ENCODE peak calls at places on chromosome 18, in five cellular contexts. One of them, this sample, is unnamed.

GRCh38 chr18:10101293-10101701 is 187.5 kb downstream of the VAPA start:
- ATAC-seq in HCT116: no peak
- ATAC-seq in K562: no peak
- ATAC-seq in HepG2: no peak
- ATAC-seq in GM23338: peak; percentile 84
- ATAC-seq in this sample: no peak

GRCh38 chr18:74281639-74282358 is 10.0 kb downstream of the CYB5A start:
- ATAC-seq in HepG2: peak; percentile 86
- ATAC-seq in HCT116: no peak
- ATAC-seq in GM23338: peak; percentile 8
- ATAC-seq in K562: no peak
- ATAC-seq in this sample: peak; percentile 91

GRCh38 chr18:48990497-48991298 is 39.9 kb upstream of the SMAD7 start:
- ATAC-seq in HCT116: peak; percentile 84
- ATAC-seq in K562: no peak
- ATAC-seq in GM23338: no peak
- ATAC-seq in HepG2: peak; percentile 75
- ATAC-seq in this sample: no peak

GRCh38 chr18:59567445-59567844 is 129.8 kb downstream of the CCBE1 start:
- ATAC-seq in K562: no peak
- ATAC-seq in GM23338: no peak
- ATAC-seq in HCT116: no peak
- ATAC-seq in HepG2: no peak
- ATAC-seq in this sample: no peak

GRCh38 chr18:61948842-61949438 is 56.1 kb upstream of the RNF152 start:
- ATAC-seq in GM23338: no peak
- ATAC-seq in HCT116: no peak
- ATAC-seq in K562: no peak
- ATAC-seq in HepG2: no peak
- ATAC-seq in this sample: no peak

GRCh38 chr18:61967242-61967891 is 74.6 kb upstream of the RNF152 start:
- ATAC-seq in HCT116: no peak
- ATAC-seq in HepG2: no peak
- ATAC-seq in K562: no peak
- ATAC-seq in GM23338: no peak
- ATAC-seq in this sample: no peak

GRCh38 chr18:80223581-80224148 is 23.6 kb downstream of the PARD6G start:
- ATAC-seq in HepG2: no peak
- ATAC-seq in K562: no peak
- ATAC-seq in HCT116: no peak
- ATAC-seq in GM23338: no peak
- ATAC-seq in this sample: no peak

GRCh38 chr18:5630766-5631413 is 87.1 kb upstream of the EPB41L3 start:
- ATAC-seq in HCT116: no peak
- ATAC-seq in K562: no peak
- ATAC-seq in HepG2: no peak
- ATAC-seq in GM23338: no peak
- ATAC-seq in this sample: no peak

GRCh38 chr18:13184396-13184795 is 34.2 kb upstream of the LDLRAD4 start:
- ATAC-seq in HCT116: no peak
- ATAC-seq in K562: no peak
- ATAC-seq in GM23338: no peak
- ATAC-seq in HepG2: no peak
- ATAC-seq in this sample: no peak

GRCh38 chr18:68865021-68865420 is 67.1 kb downstream of the CCDC102B start:
- ATAC-seq in K562: no peak
- ATAC-seq in GM23338: no peak
- ATAC-seq in HepG2: no peak
- ATAC-seq in HCT116: no peak
- ATAC-seq in this sample: no peak

GRCh38 chr18:70149156-70149555 is 56.3 kb downstream of the RTTN start:
- ATAC-seq in GM23338: no peak
- ATAC-seq in HepG2: no peak
- ATAC-seq in HCT116: no peak
- ATAC-seq in K562: no peak
- ATAC-seq in this sample: no peak

GRCh38 chr18:37889963-37890362 is 324.4 kb upstream of the CELF4 start:
- ATAC-seq in HepG2: no peak
- ATAC-seq in GM23338: peak; percentile 85
- ATAC-seq in HCT116: no peak
- ATAC-seq in K562: no peak
- ATAC-seq in this sample: no peak

GRCh38 chr18:48887905-48888531 is 62.7 kb downstream of the SMAD7 start:
- ATAC-seq in HepG2: no peak
- ATAC-seq in K562: no peak
- ATAC-seq in HCT116: no peak
- ATAC-seq in GM23338: peak; percentile 6
- ATAC-seq in this sample: no peak

GRCh38 chr18:23703987-23704384 is 14.7 kb downstream of the LAMA3 start:
- ATAC-seq in K562: no peak
- ATAC-seq in HepG2: no peak
- ATAC-seq in GM23338: no peak
- ATAC-seq in HCT116: no peak
- ATAC-seq in this sample: no peak

GRCh38 chr18:3051718-3052410 is 38.9 kb upstream of the LPIN2 start:
- ATAC-seq in HepG2: peak; percentile 93
- ATAC-seq in K562: no peak
- ATAC-seq in GM23338: no peak
- ATAC-seq in HCT116: no peak
- ATAC-seq in this sample: no peak

GRCh38 chr18:8966819-8967218 is 135.7 kb upstream of the NDUFV2 start:
- ATAC-seq in K562: no peak
- ATAC-seq in HepG2: no peak
- ATAC-seq in HCT116: no peak
- ATAC-seq in GM23338: no peak
- ATAC-seq in this sample: no peak

GRCh38 chr18:72922895-72923294 is 55.1 kb upstream of the NETO1 start:
- ATAC-seq in HCT116: no peak
- ATAC-seq in K562: no peak
- ATAC-seq in GM23338: no peak
- ATAC-seq in HepG2: no peak
- ATAC-seq in this sample: no peak

GRCh38 chr18:54958711-54959625 is at the start of gene CCDC68:
- ATAC-seq in GM23338: peak; percentile 99
- ATAC-seq in K562: peak; percentile 97
- ATAC-seq in HepG2: peak; percentile 100
- ATAC-seq in HCT116: peak; percentile 100
- ATAC-seq in this sample: no peak

GRCh38 chr18:13120967-13121586 is 97.5 kb upstream of the LDLRAD4 start:
- ATAC-seq in K562: no peak
- ATAC-seq in HepG2: no peak
- ATAC-seq in HCT116: no peak
- ATAC-seq in GM23338: no peak
- ATAC-seq in this sample: peak; percentile 19

GRCh38 chr18:74316257-74317180 is 880 bp downstream of the C18orf63 start:
- ATAC-seq in K562: no peak
- ATAC-seq in GM23338: peak; percentile 65
- ATAC-seq in HepG2: peak; percentile 98
- ATAC-seq in HCT116: peak; percentile 54
- ATAC-seq in this sample: peak; percentile 79

GRCh38 chr18:58565021-58565420 is 63.9 kb downstream of the ALPK2 start:
- ATAC-seq in K562: no peak
- ATAC-seq in HepG2: no peak
- ATAC-seq in HCT116: no peak
- ATAC-seq in GM23338: no peak
- ATAC-seq in this sample: no peak

GRCh38 chr18:2920027-2920426 is 73.2 kb downstream of the EMILIN2 start:
- ATAC-seq in HCT116: no peak
- ATAC-seq in GM23338: no peak
- ATAC-seq in K562: no peak
- ATAC-seq in HepG2: peak; percentile 6
- ATAC-seq in this sample: no peak

GRCh38 chr18:77099501-77100370 is 32.8 kb downstream of the MBP start:
- ATAC-seq in GM23338: no peak
- ATAC-seq in HCT116: no peak
- ATAC-seq in HepG2: no peak
- ATAC-seq in K562: no peak
- ATAC-seq in this sample: no peak
- H3K27ac ChIP-seq in GM23338: peak overlapping the region; percentile 32
- H3K27ac ChIP-seq in HCT116: peak overlapping the region; percentile 96
- H3K27ac ChIP-seq in HepG2: no peak overlapping the region
- H3K27ac ChIP-seq in K562: no peak overlapping the region
- H3K27ac ChIP-seq in this sample: no peak overlapping the region

GRCh38 chr18:46282646-46283045 is 178.5 kb downstream of the HAUS1 start:
- ATAC-seq in HepG2: no peak
- ATAC-seq in K562: no peak
- ATAC-seq in GM23338: no peak
- ATAC-seq in HCT116: no peak
- ATAC-seq in this sample: no peak

GRCh38 chr18:46283268-46283667 is 179.1 kb downstream of the HAUS1 start:
- ATAC-seq in HCT116: no peak
- ATAC-seq in HepG2: no peak
- ATAC-seq in K562: peak; percentile 15
- ATAC-seq in GM23338: no peak
- ATAC-seq in this sample: no peak

GRCh38 chr18:46281185-46282176 is 177.3 kb downstream of the HAUS1 start:
- ATAC-seq in GM23338: peak; percentile 82
- ATAC-seq in K562: peak; percentile 90
- ATAC-seq in HepG2: peak; percentile 90
- ATAC-seq in HCT116: peak; percentile 95
- ATAC-seq in this sample: peak; percentile 81

GRCh38 chr18:46283895-46284295 is 179.7 kb downstream of the HAUS1 start:
- ATAC-seq in K562: peak; percentile 54
- ATAC-seq in HCT116: no peak
- ATAC-seq in GM23338: peak; percentile 91
- ATAC-seq in HepG2: peak; percentile 21
- ATAC-seq in this sample: no peak

DNA sequence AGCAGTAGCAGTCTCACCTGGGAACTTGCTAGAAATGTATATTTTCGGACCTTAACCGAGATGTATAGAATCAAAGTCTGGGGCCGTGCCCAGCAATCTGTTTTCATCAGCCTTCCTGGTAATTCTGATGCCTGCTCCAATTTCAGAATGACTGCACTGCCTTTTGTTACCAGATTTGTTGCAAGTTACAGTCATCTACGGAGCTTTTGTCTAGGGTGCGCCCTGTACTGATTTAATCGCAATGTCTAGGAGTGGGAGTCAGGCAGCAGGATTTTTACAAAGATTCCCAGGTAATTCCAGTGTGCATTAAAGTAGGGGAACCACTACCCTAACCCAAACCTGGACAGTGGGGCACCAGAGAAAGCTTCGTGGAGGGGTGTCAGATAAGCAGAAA is 178.0 kb downstream of the HAUS1 start:
- ATAC-seq in GM23338: no peak
- ATAC-seq in HCT116: no peak
- ATAC-seq in K562: no peak
- ATAC-seq in HepG2: no peak
- ATAC-seq in this sample: peak; percentile 10
- H3K27me3 ChIP-seq in GM23338: no peaks in the 10 kb centered on the region
- H3K27me3 ChIP-seq in HCT116: no peaks in the 10 kb centered on the region
- H3K27me3 ChIP-seq in K562: peaks cover 10% of the 10 kb centered on the region
- H3K27me3 ChIP-seq in HepG2: peaks cover 6% of the 10 kb centered on the region
- H3K27me3 ChIP-seq in this sample: no peaks in the 10 kb centered on the region

GRCh38 chr18:7950380-7951143 is 383.4 kb downstream of the PTPRM start:
- ATAC-seq in HCT116: peak; percentile 85
- ATAC-seq in GM23338: no peak
- ATAC-seq in HepG2: no peak
- ATAC-seq in K562: peak; percentile 47
- ATAC-seq in this sample: no peak
- TF ChIP-seq POLR2AphosphoS5 in HCT116: peak; percentile 65
- TF ChIP-seq POLR2AphosphoS5 in GM23338: no peak
- TF ChIP-seq POLR2AphosphoS5 in HepG2: no peak
- TF ChIP-seq POLR2AphosphoS5 in K562: no peak
- TF ChIP-seq POLR2AphosphoS5 in this sample: no peak

GRCh38 chr18:34611904-34612303 is 98.2 kb upstream of the DTNA start:
- ATAC-seq in HCT116: no peak
- ATAC-seq in K562: no peak
- ATAC-seq in GM23338: no peak
- ATAC-seq in HepG2: no peak
- ATAC-seq in this sample: no peak

GRCh38 chr18:34609991-34610658 is 100.0 kb upstream of the DTNA start:
- ATAC-seq in GM23338: no peak
- ATAC-seq in HCT116: no peak
- ATAC-seq in HepG2: no peak
- ATAC-seq in K562: no peak
- ATAC-seq in this sample: no peak

GRCh38 chr18:34608064-34608463 is 102.0 kb upstream of the DTNA start:
- ATAC-seq in HepG2: no peak
- ATAC-seq in HCT116: no peak
- ATAC-seq in GM23338: no peak
- ATAC-seq in K562: no peak
- ATAC-seq in this sample: no peak
- H3K27ac ChIP-seq in HepG2: no peak overlapping the region
- H3K27ac ChIP-seq in HCT116: no peak overlapping the region
- H3K27ac ChIP-seq in GM23338: no peak overlapping the region
- H3K27ac ChIP-seq in K562: no peak overlapping the region
- H3K27ac ChIP-seq in this sample: no peak overlapping the region

GRCh38 chr18:31045599-31045998 is 3.1 kb upstream of the DSC3 start:
- ATAC-seq in K562: no peak
- ATAC-seq in GM23338: no peak
- ATAC-seq in HepG2: peak; percentile 14
- ATAC-seq in HCT116: no peak
- ATAC-seq in this sample: no peak
- H3K27me3 ChIP-seq in K562: no peaks in the 10 kb centered on the region
- H3K27me3 ChIP-seq in GM23338: peaks cover 55% of the 10 kb centered on the region
- H3K27me3 ChIP-seq in HepG2: peaks cover 15% of the 10 kb centered on the region
- H3K27me3 ChIP-seq in HCT116: no peaks in the 10 kb centered on the region
- H3K27me3 ChIP-seq in this sample: peaks cover 60% of the 10 kb centered on the region

GRCh38 chr18:45084207-45084606 is 403.5 kb downstream of the SETBP1 start:
- ATAC-seq in HepG2: no peak
- ATAC-seq in HCT116: no peak
- ATAC-seq in GM23338: no peak
- ATAC-seq in K562: no peak
- ATAC-seq in this sample: no peak
- TF ChIP-seq POLR2AphosphoS5 in HepG2: no peak
- TF ChIP-seq POLR2AphosphoS5 in HCT116: no peak
- TF ChIP-seq POLR2AphosphoS5 in GM23338: no peak
- TF ChIP-seq POLR2AphosphoS5 in K562: no peak
- TF ChIP-seq POLR2AphosphoS5 in this sample: peak; percentile 71

DNA sequence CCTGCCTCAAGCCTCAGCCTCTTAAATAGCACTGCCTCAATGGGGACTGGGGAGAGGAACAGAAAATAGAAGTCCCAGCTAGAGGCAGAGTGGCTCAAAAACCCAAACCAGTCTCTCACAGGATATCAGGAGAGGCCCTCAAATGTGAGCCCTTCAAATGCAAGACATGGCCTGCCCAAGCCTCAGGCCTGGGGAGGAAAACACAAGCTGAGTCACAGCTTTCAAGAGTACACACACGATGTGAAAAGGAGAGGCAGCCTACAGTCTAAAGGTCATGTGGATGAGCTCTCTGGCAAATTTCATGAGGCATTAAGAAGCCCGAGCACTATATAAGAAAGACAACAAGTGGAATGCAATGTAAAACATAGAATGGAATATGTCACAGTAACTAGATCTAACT is 316.6 kb upstream of the MEX3C start:
- ATAC-seq in K562: no peak
- ATAC-seq in HCT116: no peak
- ATAC-seq in GM23338: no peak
- ATAC-seq in HepG2: no peak
- ATAC-seq in this sample: no peak
- H3K27ac ChIP-seq in K562: no peak overlapping the region
- H3K27ac ChIP-seq in HCT116: no peak overlapping the region
- H3K27ac ChIP-seq in GM23338: no peak overlapping the region
- H3K27ac ChIP-seq in HepG2: no peak overlapping the region
- H3K27ac ChIP-seq in this sample: no peak overlapping the region